ENCODE peak calls at places on chromosomes 1 and 21, in seven cellular contexts. K is AML-193; B is SK-N-SH; U is effector memory CD8-positive, alpha-beta T cell; D is GM23248; G is HFFc6; E is nucleus accumbens. Y is an unnamed sample.

GRCh38 chr1:175019524-175019923 is 3.7 kb downstream of the MRPS14 start:
- DNase-seq in K (no peak), B (no peak), U (no peak), D (no peak), G (no peak), E (no peak), Y (no peak)

GRCh38 chr1:41382531-41383090 is 21.4 kb downstream of the FOXO6 start:
- DNase-seq in K (no peak), B (peak), U (no peak), D (peak), G (no peak), E (no peak), Y (no peak)

GRCh38 chr21:45412909-45413581 is 8.1 kb downstream of the COL18A1 start:
- DNase-seq in K (no peak), B (no peak), U (no peak), D (no peak), G (no peak), E (no peak), Y (no peak)

GRCh38 chr1:35557118-35557610 is at the start of gene KIAA0319L:
- DNase-seq in K (peak), B (peak), U (no peak), D (peak), G (peak), E (peak), Y (peak)

GRCh38 chr1:43705982-43706597 is 1.2 kb upstream of the ST3GAL3 start:
- DNase-seq in K (no peak), B (peak), U (no peak), D (peak), G (no peak), E (no peak), Y (no peak)

GRCh38 chr21:35649186-35649585 is 411.1 kb downstream of the SETD4 start:
- DNase-seq in K (no peak), B (no peak), U (no peak), D (peak), G (peak), E (no peak), Y (no peak)

GRCh38 chr1:29122662-29122986 is 1.1 kb downstream of the TMEM200B start:
- DNase-seq in K (no peak), B (peak), U (peak), D (peak), G (peak), E (no peak), Y (no peak)

GRCh38 chr1:229287257-229287656 is 16.3 kb downstream of the RAB4A start:
- DNase-seq in K (no peak), B (no peak), U (no peak), D (peak), G (peak), E (no peak), Y (no peak)

GRCh38 chr21:14244911-14245310 is 29.0 kb downstream of the RBM11 start:
- DNase-seq in K (no peak), B (no peak), U (no peak), D (no peak), G (no peak), E (no peak), Y (no peak)

GRCh38 chr21:32733356-32733755 is 5.5 kb upstream of the SYNJ1 start:
- DNase-seq in K (no peak), B (no peak), U (no peak), D (no peak), G (no peak), E (no peak), Y (no peak)

GRCh38 chr1:17101261-17101660 is 18.0 kb downstream of the PADI2 start:
- DNase-seq in K (no peak), B (no peak), U (no peak), D (no peak), G (no peak), E (no peak), Y (no peak)

Y was measured in SJCRH30.